ENCODE peak calls at places on chromosomes 12 and 14, in nine cellular contexts. F, R, W, K, C, E, P, I and N are unnamed samples.

GRCh38 chr14:60977848-60978247 is 3.0 kb downstream of the TRMT5 start:
- DNase-seq in E (no peak), P (no peak), W (no peak), C (no peak), I (no peak), K (no peak), F (no peak), R (no peak), N (no peak)

GRCh38 chr12:109770104-109770860 is 56.7 kb downstream of the FAM222A start:
- DNase-seq in W (no peak), F (peak), K (no peak), P (no peak), E (no peak), R (no peak), I (no peak), C (no peak), N (no peak)

GRCh38 chr12:46963977-46964376 is 115.4 kb upstream of the PCED1B start:
- DNase-seq in W (no peak), E (no peak), K (peak), R (no peak), C (no peak), I (no peak), P (no peak), F (no peak), N (peak)

GRCh38 chr12:108831309-108831991 is 25.9 kb downstream of the SSH1 start:
- DNase-seq in F (no peak), I (no peak), K (no peak), E (no peak), R (no peak), P (no peak), C (no peak), W (no peak), N (no peak)

GRCh38 chr12:52248541-52249035 is 15.5 kb downstream of the KRT7 start:
- DNase-seq in C (no peak), R (no peak), I (no peak), P (no peak), E (no peak), K (no peak), W (no peak), F (no peak), N (peak)

GRCh38 chr14:81423504-81423903 is 23.4 kb upstream of the STON2 start:
- DNase-seq in F (no peak), R (no peak), E (peak), P (no peak), W (no peak), C (no peak), K (no peak), I (no peak), N (no peak)

GRCh38 chr12:47039079-47039478 is 40.3 kb upstream of the PCED1B start:
- DNase-seq in I (peak), E (no peak), F (no peak), K (peak), C (no peak), R (no peak), P (no peak), W (no peak), N (peak)

GRCh38 chr12:122830517-122831214 is 4.6 kb upstream of the HIP1R start:
- DNase-seq in K (no peak), R (no peak), I (peak), P (no peak), F (no peak), C (no peak), E (no peak), W (no peak), N (peak)

GRCh38 chr14:59511916-59512530 is 27.7 kb downstream of the JKAMP start:
- DNase-seq in E (no peak), P (peak), K (peak), F (no peak), R (no peak), C (no peak), I (peak), W (no peak), N (peak)

GRCh38 chr12:12919666-12920435 is 28.5 kb downstream of the GPRC5A start:
- DNase-seq in C (no peak), I (no peak), P (no peak), K (no peak), W (no peak), E (no peak), F (no peak), R (no peak), N (no peak)

GRCh38 chr12:106386836-106387555 is 29.4 kb downstream of the POLR3B start:
- DNase-seq in W (no peak), R (no peak), C (no peak), E (no peak), K (no peak), I (no peak), P (no peak), F (no peak), N (peak)